ENCODE peak calls at places on chromosomes 12 and 14, in ten cellular contexts. One of them, this sample, is unnamed.

GRCh38 chr12:30953257-30953656 is 26.7 kb downstream of the TSPAN11 start:
- DNase-seq in ovary: no peak
- DNase-seq in AG04450: no peak
- DNase-seq in heart right ventricle: no peak
- DNase-seq in hepatocyte: no peak
- DNase-seq in esophagus muscularis mucosa: no peak
- DNase-seq in gastrocnemius medialis: no peak
- DNase-seq in effector memory CD4-positive, alpha-beta T cell: no peak
- DNase-seq in endodermal cell: no peak
- DNase-seq in tibial nerve: no peak
- DNase-seq in this sample: no peak

GRCh38 chr12:112160611-112161010 is 35.3 kb downstream of the TRAFD1 start:
- DNase-seq in ovary: no peak
- DNase-seq in AG04450: no peak
- DNase-seq in heart right ventricle: no peak
- DNase-seq in hepatocyte: no peak
- DNase-seq in esophagus muscularis mucosa: no peak
- DNase-seq in gastrocnemius medialis: no peak
- DNase-seq in effector memory CD4-positive, alpha-beta T cell: no peak
- DNase-seq in endodermal cell: peak
- DNase-seq in tibial nerve: no peak
- DNase-seq in this sample: no peak

GRCh38 chr14:74219277-74219676 is 20.0 kb upstream of the VSX2 start:
- DNase-seq in ovary: no peak
- DNase-seq in AG04450: no peak
- DNase-seq in heart right ventricle: no peak
- DNase-seq in hepatocyte: no peak
- DNase-seq in esophagus muscularis mucosa: no peak
- DNase-seq in gastrocnemius medialis: no peak
- DNase-seq in effector memory CD4-positive, alpha-beta T cell: no peak
- DNase-seq in endodermal cell: no peak
- DNase-seq in tibial nerve: no peak
- DNase-seq in this sample: no peak

GRCh38 chr12:51082561-51083139 is 746 bp downstream of the CSRNP2 start:
- DNase-seq in ovary: no peak
- DNase-seq in AG04450: no peak
- DNase-seq in heart right ventricle: peak
- DNase-seq in hepatocyte: no peak
- DNase-seq in esophagus muscularis mucosa: no peak
- DNase-seq in gastrocnemius medialis: no peak
- DNase-seq in effector memory CD4-positive, alpha-beta T cell: no peak
- DNase-seq in endodermal cell: peak
- DNase-seq in tibial nerve: peak
- DNase-seq in this sample: peak

GRCh38 chr12:67632005-67632404 is 16.5 kb upstream of the DYRK2 start:
- DNase-seq in ovary: no peak
- DNase-seq in AG04450: no peak
- DNase-seq in heart right ventricle: no peak
- DNase-seq in hepatocyte: no peak
- DNase-seq in esophagus muscularis mucosa: no peak
- DNase-seq in gastrocnemius medialis: no peak
- DNase-seq in effector memory CD4-positive, alpha-beta T cell: no peak
- DNase-seq in endodermal cell: no peak
- DNase-seq in tibial nerve: no peak
- DNase-seq in this sample: no peak

GRCh38 chr14:105496831-105497591 is 6.0 kb downstream of the TEDC1 start:
- DNase-seq in ovary: no peak
- DNase-seq in AG04450: no peak
- DNase-seq in heart right ventricle: no peak
- DNase-seq in hepatocyte: no peak
- DNase-seq in esophagus muscularis mucosa: no peak
- DNase-seq in gastrocnemius medialis: no peak
- DNase-seq in effector memory CD4-positive, alpha-beta T cell: no peak
- DNase-seq in endodermal cell: no peak
- DNase-seq in tibial nerve: no peak
- DNase-seq in this sample: no peak

GRCh38 chr14:30283822-30284446 is 275.0 kb upstream of the G2E3 start:
- DNase-seq in ovary: no peak
- DNase-seq in AG04450: no peak
- DNase-seq in heart right ventricle: no peak
- DNase-seq in hepatocyte: peak
- DNase-seq in esophagus muscularis mucosa: no peak
- DNase-seq in gastrocnemius medialis: no peak
- DNase-seq in effector memory CD4-positive, alpha-beta T cell: no peak
- DNase-seq in endodermal cell: peak
- DNase-seq in tibial nerve: peak
- DNase-seq in this sample: no peak

GRCh38 chr12:98424726-98425401 is 90.5 kb upstream of the TMPO start:
- DNase-seq in ovary: peak
- DNase-seq in AG04450: peak
- DNase-seq in heart right ventricle: peak
- DNase-seq in hepatocyte: peak
- DNase-seq in esophagus muscularis mucosa: peak
- DNase-seq in gastrocnemius medialis: peak
- DNase-seq in effector memory CD4-positive, alpha-beta T cell: peak
- DNase-seq in endodermal cell: peak
- DNase-seq in tibial nerve: peak
- DNase-seq in this sample: peak

GRCh38 chr12:76547526-76547925 is 12.0 kb downstream of the OSBPL8 start:
- DNase-seq in ovary: no peak
- DNase-seq in AG04450: no peak
- DNase-seq in heart right ventricle: no peak
- DNase-seq in hepatocyte: no peak
- DNase-seq in esophagus muscularis mucosa: no peak
- DNase-seq in gastrocnemius medialis: no peak
- DNase-seq in effector memory CD4-positive, alpha-beta T cell: no peak
- DNase-seq in endodermal cell: no peak
- DNase-seq in tibial nerve: no peak
- DNase-seq in this sample: no peak
- H3K27ac ChIP-seq in ovary: no peak
- H3K27ac ChIP-seq in AG04450: no peak
- H3K27ac ChIP-seq in heart right ventricle: no peak
- H3K27ac ChIP-seq in hepatocyte: no peak
- H3K27ac ChIP-seq in esophagus muscularis mucosa: no peak
- H3K27ac ChIP-seq in gastrocnemius medialis: no peak
- H3K27ac ChIP-seq in effector memory CD4-positive, alpha-beta T cell: no peak
- H3K27ac ChIP-seq in endodermal cell: peak
- H3K27ac ChIP-seq in tibial nerve: no peak
- H3K27ac ChIP-seq in this sample: no peak

GRCh38 chr14:22887260-22887989 is 4.4 kb downstream of the REM2 start:
- DNase-seq in ovary: peak
- DNase-seq in AG04450: no peak
- DNase-seq in heart right ventricle: no peak
- DNase-seq in hepatocyte: peak
- DNase-seq in esophagus muscularis mucosa: no peak
- DNase-seq in gastrocnemius medialis: no peak
- DNase-seq in effector memory CD4-positive, alpha-beta T cell: peak
- DNase-seq in endodermal cell: peak
- DNase-seq in tibial nerve: peak
- DNase-seq in this sample: no peak

GRCh38 chr14:22884721-22885523 is 1.9 kb downstream of the REM2 start:
- DNase-seq in ovary: no peak
- DNase-seq in AG04450: no peak
- DNase-seq in heart right ventricle: no peak
- DNase-seq in hepatocyte: peak
- DNase-seq in esophagus muscularis mucosa: no peak
- DNase-seq in gastrocnemius medialis: no peak
- DNase-seq in effector memory CD4-positive, alpha-beta T cell: no peak
- DNase-seq in endodermal cell: no peak
- DNase-seq in tibial nerve: no peak
- DNase-seq in this sample: no peak

GRCh38 chr14:22887990-22888378 is 5.0 kb downstream of the REM2 start:
- DNase-seq in ovary: no peak
- DNase-seq in AG04450: no peak
- DNase-seq in heart right ventricle: no peak
- DNase-seq in hepatocyte: no peak
- DNase-seq in esophagus muscularis mucosa: no peak
- DNase-seq in gastrocnemius medialis: no peak
- DNase-seq in effector memory CD4-positive, alpha-beta T cell: no peak
- DNase-seq in endodermal cell: no peak
- DNase-seq in tibial nerve: no peak
- DNase-seq in this sample: peak

GRCh38 chr14:22886500-22887259 is 3.7 kb downstream of the REM2 start:
- DNase-seq in ovary: peak
- DNase-seq in AG04450: no peak
- DNase-seq in heart right ventricle: peak
- DNase-seq in hepatocyte: peak
- DNase-seq in esophagus muscularis mucosa: no peak
- DNase-seq in gastrocnemius medialis: no peak
- DNase-seq in effector memory CD4-positive, alpha-beta T cell: peak
- DNase-seq in endodermal cell: peak
- DNase-seq in tibial nerve: peak
- DNase-seq in this sample: no peak

DNA sequence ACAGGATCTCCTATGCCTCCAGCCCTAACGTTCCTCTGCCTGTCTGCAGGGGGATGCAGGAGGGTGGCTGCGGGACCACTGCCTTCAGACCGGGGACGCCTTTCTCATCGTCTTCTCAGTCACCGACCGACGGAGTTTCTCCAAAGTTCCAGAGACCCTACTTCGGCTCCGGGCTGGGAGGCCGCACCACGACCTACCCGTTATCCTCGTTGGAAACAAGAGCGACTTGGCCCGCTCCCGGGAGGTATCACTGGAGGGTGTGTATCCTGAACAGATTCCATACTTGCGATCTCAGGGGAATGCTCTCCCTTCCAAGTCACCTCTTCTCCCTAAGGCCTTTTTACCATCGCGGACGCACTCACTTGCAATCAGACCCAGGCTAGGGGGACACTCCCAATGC is 3.0 kb downstream of the REM2 start:
- DNase-seq in ovary: no peak
- DNase-seq in AG04450: no peak
- DNase-seq in heart right ventricle: no peak
- DNase-seq in hepatocyte: no peak
- DNase-seq in esophagus muscularis mucosa: no peak
- DNase-seq in gastrocnemius medialis: no peak
- DNase-seq in effector memory CD4-positive, alpha-beta T cell: no peak
- DNase-seq in endodermal cell: no peak
- DNase-seq in tibial nerve: no peak
- DNase-seq in this sample: no peak
- H3K27ac ChIP-seq in ovary: no peak
- H3K27ac ChIP-seq in AG04450: no peak
- H3K27ac ChIP-seq in heart right ventricle: no peak
- H3K27ac ChIP-seq in hepatocyte: peak
- H3K27ac ChIP-seq in esophagus muscularis mucosa: no peak
- H3K27ac ChIP-seq in gastrocnemius medialis: no peak
- H3K27ac ChIP-seq in effector memory CD4-positive, alpha-beta T cell: peak
- H3K27ac ChIP-seq in endodermal cell: no peak
- H3K27ac ChIP-seq in tibial nerve: peak
- H3K27ac ChIP-seq in this sample: no peak

GRCh38 chr12:88413561-88414095 is 166.6 kb downstream of the KITLG start:
- DNase-seq in ovary: no peak
- DNase-seq in AG04450: no peak
- DNase-seq in heart right ventricle: no peak
- DNase-seq in hepatocyte: no peak
- DNase-seq in esophagus muscularis mucosa: no peak
- DNase-seq in gastrocnemius medialis: no peak
- DNase-seq in effector memory CD4-positive, alpha-beta T cell: no peak
- DNase-seq in endodermal cell: no peak
- DNase-seq in tibial nerve: no peak
- DNase-seq in this sample: no peak

GRCh38 chr12:88411689-88412088 is 168.6 kb downstream of the KITLG start:
- DNase-seq in ovary: no peak
- DNase-seq in AG04450: no peak
- DNase-seq in heart right ventricle: no peak
- DNase-seq in hepatocyte: no peak
- DNase-seq in esophagus muscularis mucosa: no peak
- DNase-seq in gastrocnemius medialis: no peak
- DNase-seq in effector memory CD4-positive, alpha-beta T cell: no peak
- DNase-seq in endodermal cell: no peak
- DNase-seq in tibial nerve: no peak
- DNase-seq in this sample: no peak

GRCh38 chr12:88406905-88407304 is 173.4 kb downstream of the KITLG start:
- DNase-seq in ovary: no peak
- DNase-seq in AG04450: no peak
- DNase-seq in heart right ventricle: no peak
- DNase-seq in hepatocyte: no peak
- DNase-seq in esophagus muscularis mucosa: no peak
- DNase-seq in gastrocnemius medialis: no peak
- DNase-seq in effector memory CD4-positive, alpha-beta T cell: no peak
- DNase-seq in endodermal cell: no peak
- DNase-seq in tibial nerve: no peak
- DNase-seq in this sample: no peak

GRCh38 chr12:88409257-88409656 is 171.0 kb downstream of the KITLG start:
- DNase-seq in ovary: no peak
- DNase-seq in AG04450: no peak
- DNase-seq in heart right ventricle: no peak
- DNase-seq in hepatocyte: no peak
- DNase-seq in esophagus muscularis mucosa: no peak
- DNase-seq in gastrocnemius medialis: no peak
- DNase-seq in effector memory CD4-positive, alpha-beta T cell: no peak
- DNase-seq in endodermal cell: no peak
- DNase-seq in tibial nerve: no peak
- DNase-seq in this sample: no peak

GRCh38 chr12:88408828-88409227 is 171.4 kb downstream of the KITLG start:
- DNase-seq in ovary: no peak
- DNase-seq in AG04450: no peak
- DNase-seq in heart right ventricle: no peak
- DNase-seq in hepatocyte: no peak
- DNase-seq in esophagus muscularis mucosa: no peak
- DNase-seq in gastrocnemius medialis: no peak
- DNase-seq in effector memory CD4-positive, alpha-beta T cell: no peak
- DNase-seq in endodermal cell: no peak
- DNase-seq in tibial nerve: no peak
- DNase-seq in this sample: no peak
- H3K27ac ChIP-seq in ovary: no peak
- H3K27ac ChIP-seq in AG04450: no peak
- H3K27ac ChIP-seq in heart right ventricle: no peak
- H3K27ac ChIP-seq in hepatocyte: no peak
- H3K27ac ChIP-seq in esophagus muscularis mucosa: no peak
- H3K27ac ChIP-seq in gastrocnemius medialis: no peak
- H3K27ac ChIP-seq in effector memory CD4-positive, alpha-beta T cell: no peak
- H3K27ac ChIP-seq in endodermal cell: no peak
- H3K27ac ChIP-seq in tibial nerve: no peak
- H3K27ac ChIP-seq in this sample: no peak

GRCh38 chr12:120103044-120103338 is 13.6 kb downstream of the RAB35 start:
- DNase-seq in ovary: no peak
- DNase-seq in AG04450: no peak
- DNase-seq in heart right ventricle: no peak
- DNase-seq in hepatocyte: no peak
- DNase-seq in esophagus muscularis mucosa: no peak
- DNase-seq in gastrocnemius medialis: no peak
- DNase-seq in effector memory CD4-positive, alpha-beta T cell: no peak
- DNase-seq in endodermal cell: no peak
- DNase-seq in tibial nerve: no peak
- DNase-seq in this sample: no peak

GRCh38 chr12:120101617-120102016 is 14.9 kb downstream of the RAB35 start:
- DNase-seq in ovary: no peak
- DNase-seq in AG04450: no peak
- DNase-seq in heart right ventricle: no peak
- DNase-seq in hepatocyte: no peak
- DNase-seq in esophagus muscularis mucosa: no peak
- DNase-seq in gastrocnemius medialis: no peak
- DNase-seq in effector memory CD4-positive, alpha-beta T cell: no peak
- DNase-seq in endodermal cell: no peak
- DNase-seq in tibial nerve: no peak
- DNase-seq in this sample: no peak

GRCh38 chr12:120103371-120103770 is 13.2 kb downstream of the RAB35 start:
- DNase-seq in ovary: no peak
- DNase-seq in AG04450: no peak
- DNase-seq in heart right ventricle: no peak
- DNase-seq in hepatocyte: no peak
- DNase-seq in esophagus muscularis mucosa: no peak
- DNase-seq in gastrocnemius medialis: no peak
- DNase-seq in effector memory CD4-positive, alpha-beta T cell: no peak
- DNase-seq in endodermal cell: no peak
- DNase-seq in tibial nerve: no peak
- DNase-seq in this sample: no peak

GRCh38 chr12:120101182-120101581 is 15.4 kb downstream of the RAB35 start:
- DNase-seq in ovary: peak
- DNase-seq in AG04450: no peak
- DNase-seq in heart right ventricle: no peak
- DNase-seq in hepatocyte: no peak
- DNase-seq in esophagus muscularis mucosa: no peak
- DNase-seq in gastrocnemius medialis: peak
- DNase-seq in effector memory CD4-positive, alpha-beta T cell: no peak
- DNase-seq in endodermal cell: no peak
- DNase-seq in tibial nerve: no peak
- DNase-seq in this sample: no peak

GRCh38 chr12:120102189-120103043 is 14.1 kb downstream of the RAB35 start:
- DNase-seq in ovary: no peak
- DNase-seq in AG04450: no peak
- DNase-seq in heart right ventricle: no peak
- DNase-seq in hepatocyte: no peak
- DNase-seq in esophagus muscularis mucosa: no peak
- DNase-seq in gastrocnemius medialis: no peak
- DNase-seq in effector memory CD4-positive, alpha-beta T cell: no peak
- DNase-seq in endodermal cell: no peak
- DNase-seq in tibial nerve: no peak
- DNase-seq in this sample: no peak
- H3K27ac ChIP-seq in ovary: peak
- H3K27ac ChIP-seq in AG04450: no peak
- H3K27ac ChIP-seq in heart right ventricle: no peak
- H3K27ac ChIP-seq in hepatocyte: no peak
- H3K27ac ChIP-seq in esophagus muscularis mucosa: peak
- H3K27ac ChIP-seq in gastrocnemius medialis: peak
- H3K27ac ChIP-seq in effector memory CD4-positive, alpha-beta T cell: peak
- H3K27ac ChIP-seq in endodermal cell: no peak
- H3K27ac ChIP-seq in tibial nerve: peak
- H3K27ac ChIP-seq in this sample: no peak

This sample was measured in caudate nucleus.